ENCODE peak calls at places on chromosomes 3 and 15, in ten cellular contexts. Q is GM23248; I is upper lobe of right lung; U is CD8-positive, alpha-beta memory T cell; N is GM23338; P is tibial nerve; W is ovary; H is neuronal stem cell; D is keratinocyte; C is IMR-90. L is an unnamed sample.

GRCh38 chr3:77038928-77039605 is 832 bp upstream of the ROBO2 start:
- DNase-seq in Q (peak; percentile 32), I (no peak), U (no peak), N (peak; percentile 52), P (no peak), W (peak; percentile 39), H (peak; percentile 63), D (no peak), C (peak; percentile 11), L (no peak)

GRCh38 chr3:110806924-110807323 is 264.7 kb upstream of the NECTIN3 start:
- DNase-seq in Q (peak; percentile 41), I (no peak), U (no peak), N (no peak), P (no peak), W (no peak), H (no peak), D (no peak), C (peak; percentile 53), L (no peak)

GRCh38 chr3:95923496-95924210 is 890.7 kb upstream of the EPHA6 start:
- DNase-seq in Q (peak; percentile 96), I (no peak), U (no peak), N (no peak), P (peak; percentile 59), W (no peak), H (no peak), D (no peak), C (peak; percentile 94), L (no peak)

GRCh38 chr3:49092948-49093852 is 671 bp downstream of the QRICH1 start:
- DNase-seq in Q (peak; percentile 92), I (peak; percentile 91), U (peak; percentile 73), N (peak; percentile 94), P (peak; percentile 67), W (peak; percentile 90), H (peak; percentile 89), D (peak; percentile 45), C (peak; percentile 89), L (no peak)

GRCh38 chr15:67547836-67548531 is 5.5 kb downstream of the MAP2K5 start:
- DNase-seq in Q (peak; percentile 84), I (no peak), U (no peak), N (no peak), P (no peak), W (no peak), H (no peak), D (no peak), C (peak; percentile 73), L (no peak)

GRCh38 chr3:156670652-156671051 is 3.7 kb upstream of the TIPARP start:
- DNase-seq in Q (no peak), I (no peak), U (no peak), N (no peak), P (no peak), W (no peak), H (no peak), D (no peak), C (no peak), L (no peak)

GRCh38 chr3:107412376-107412775 is 35.1 kb downstream of the CCDC54 start:
- DNase-seq in Q (peak; percentile 84), I (no peak), U (no peak), N (no peak), P (no peak), W (no peak), H (no peak), D (no peak), C (peak; percentile 49), L (no peak)

GRCh38 chr3:180679178-180680096 is at the start of gene CCDC39:
- DNase-seq in Q (peak; percentile 66), I (peak; percentile 84), U (peak; percentile 13), N (peak; percentile 93), P (peak; percentile 40), W (peak; percentile 79), H (peak; percentile 84), D (peak; percentile 35), C (peak; percentile 49), L (no peak)

GRCh38 chr3:190387578-190388213 is at the start of gene CLDN16:
- DNase-seq in Q (no peak), I (no peak), U (no peak), N (peak; percentile 22), P (no peak), W (no peak), H (no peak), D (no peak), C (no peak), L (no peak)

GRCh38 chr3:38119802-38120689 is 16.9 kb downstream of the ACAA1 start:
- DNase-seq in Q (no peak), I (no peak), U (no peak), N (no peak), P (no peak), W (no peak), H (no peak), D (no peak), C (no peak), L (no peak)

GRCh38 chr15:68419301-68420175 is 12.4 kb downstream of the ITGA11 start:
- DNase-seq in Q (peak; percentile 57), I (no peak), U (no peak), N (no peak), P (no peak), W (no peak), H (no peak), D (no peak), C (no peak), L (no peak)

GRCh38 chr3:165158011-165158410 is 38.2 kb downstream of the SLITRK3 start:
- DNase-seq in Q (no peak), I (no peak), U (no peak), N (no peak), P (no peak), W (no peak), H (no peak), D (no peak), C (no peak), L (no peak)

GRCh38 chr15:96115642-96116041 is 214.9 kb upstream of the NR2F2 start:
- DNase-seq in Q (peak; percentile 63), I (no peak), U (no peak), N (no peak), P (no peak), W (no peak), H (no peak), D (no peak), C (peak; percentile 75), L (no peak)

GRCh38 chr15:43953402-43953801 is 126.6 kb downstream of the WDR76 start:
- DNase-seq in Q (no peak), I (no peak), U (no peak), N (no peak), P (no peak), W (no peak), H (no peak), D (no peak), C (no peak), L (no peak)

DNA sequence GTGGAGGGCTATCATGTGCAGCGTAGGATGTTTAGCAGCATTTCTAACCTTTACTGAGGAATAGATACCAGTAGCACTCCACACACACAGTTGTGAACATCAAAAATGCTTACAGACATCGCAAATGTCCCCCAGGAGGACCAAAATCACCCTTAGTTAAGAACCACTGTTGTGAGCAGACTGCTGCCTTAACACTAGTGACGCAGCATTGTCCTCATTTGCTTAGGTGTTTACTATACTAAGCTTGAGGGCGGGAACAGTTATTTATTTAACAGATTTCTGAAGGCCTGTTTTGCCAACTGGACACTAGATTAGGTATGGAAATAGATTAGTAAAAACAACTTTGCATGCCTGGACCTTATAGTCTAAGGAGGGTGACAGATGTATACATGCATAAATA is 2.3 kb downstream of the PPP2R3A start:
- DNase-seq in Q (no peak), I (no peak), U (no peak), N (no peak), P (no peak), W (no peak), H (no peak), D (no peak), C (no peak), L (no peak)
- H3K27ac ChIP-seq in Q (no peak overlapping the region), I (no peak overlapping the region), U (no peak overlapping the region), N (no peak overlapping the region), P (no peak overlapping the region), W (no peak overlapping the region), H (no peak overlapping the region), D (no peak overlapping the region), C (no peak overlapping the region), L (no peak overlapping the region)

DNA sequence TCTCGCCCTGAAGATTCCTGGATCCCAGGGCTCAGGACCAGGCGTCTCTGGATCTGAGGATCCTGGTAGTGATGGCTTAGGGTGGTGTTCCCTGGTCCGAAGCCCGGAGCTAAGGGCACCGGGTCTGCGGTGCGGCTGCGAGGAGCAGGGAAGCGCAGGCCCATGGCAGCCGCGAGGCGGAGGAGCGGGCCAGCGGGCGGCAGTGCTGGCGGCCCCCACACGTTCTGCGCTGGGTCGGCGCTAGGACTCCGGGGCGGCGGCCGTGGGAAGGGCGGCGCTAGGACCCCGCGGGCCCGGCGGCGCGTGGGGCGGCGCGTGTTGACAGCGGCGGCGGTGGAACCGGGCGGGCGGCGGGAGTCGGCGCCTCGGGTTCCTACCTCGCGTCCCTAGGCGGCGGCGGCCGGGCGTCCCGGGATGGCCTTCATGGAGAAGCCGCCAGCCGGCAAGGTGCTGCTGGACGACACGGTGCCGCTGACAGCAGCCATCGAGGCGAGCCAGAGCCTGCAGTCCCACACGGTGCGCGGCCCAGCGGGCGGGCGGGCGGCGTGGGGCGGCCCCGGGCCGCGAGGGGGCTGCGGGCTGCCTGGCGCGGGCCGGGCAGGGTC is at the start of gene PXK:
- DNase-seq in Q (peak; percentile 94), I (peak; percentile 92), U (peak; percentile 68), N (peak; percentile 84), P (peak; percentile 61), W (peak; percentile 85), H (peak; percentile 66), D (no peak), C (peak; percentile 70), L (peak; percentile 3)
- H3K27ac ChIP-seq in Q (peak within 1 kb of the TSS; percentile 99), I (peak within 1 kb of the TSS; percentile 60), U (peak within 1 kb of the TSS; percentile 3), N (no peak within 1 kb of the TSS), P (peak within 1 kb of the TSS; percentile 76), W (peak within 1 kb of the TSS; percentile 51), H (no peak within 1 kb of the TSS), D (peak within 1 kb of the TSS; percentile 51), C (peak within 1 kb of the TSS; percentile 93), L (peak within 1 kb of the TSS; percentile 75)

DNA sequence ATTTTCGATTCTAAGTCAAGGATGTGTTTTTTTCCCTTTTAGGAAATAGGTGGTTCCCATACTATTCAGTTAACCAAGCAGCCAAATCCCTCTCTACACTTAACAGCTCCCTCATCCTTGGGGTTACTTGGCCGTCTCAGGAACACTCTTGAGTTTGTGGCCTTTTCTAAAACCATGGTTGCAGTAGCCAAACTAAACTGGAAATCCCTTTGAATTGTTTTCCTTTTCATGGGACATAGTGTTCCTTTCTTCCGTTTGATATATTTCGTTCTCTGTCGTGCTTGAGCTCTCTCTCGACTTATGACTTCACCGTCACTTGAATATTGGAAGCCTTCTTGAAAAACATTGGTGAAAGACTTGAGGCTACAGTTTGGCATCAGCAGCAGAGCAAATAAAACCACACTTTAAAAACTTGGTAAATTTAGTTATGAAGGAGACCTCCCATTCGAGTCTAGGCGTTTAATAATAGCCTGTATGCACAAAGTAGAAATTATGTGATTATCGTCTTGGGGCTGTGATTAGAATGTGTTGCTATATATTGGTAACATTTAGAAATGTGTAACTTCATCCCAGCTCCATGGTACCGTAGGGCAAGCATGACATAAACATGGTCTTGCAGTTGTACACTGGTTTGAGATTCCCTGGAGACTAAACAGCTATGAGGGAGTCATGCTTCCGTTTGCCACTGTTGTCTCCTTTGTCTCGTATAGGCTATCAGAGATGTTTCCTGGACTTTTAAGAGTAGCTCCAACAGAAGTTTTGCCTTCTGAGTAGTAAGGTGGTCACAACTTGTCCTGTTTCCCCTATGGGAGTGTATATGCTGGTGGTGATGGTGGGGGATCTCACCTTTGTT is 122.3 kb downstream of the PTPRG start:
- DNase-seq in Q (no peak), I (no peak), U (no peak), N (no peak), P (peak; percentile 34), W (no peak), H (no peak), D (no peak), C (no peak), L (no peak)
- H3K27ac ChIP-seq in Q (no peak overlapping the region), I (no peak overlapping the region), U (no peak overlapping the region), N (no peak overlapping the region), P (no peak overlapping the region), W (no peak overlapping the region), H (no peak overlapping the region), D (peak overlapping the region; percentile 75), C (no peak overlapping the region), L (peak overlapping the region; percentile 11)

GRCh38 chr3:159775372-159775961 is 213.2 kb upstream of the IL12A start:
- DNase-seq in Q (peak; percentile 74), I (no peak), U (no peak), N (peak; percentile 62), P (no peak), W (peak; percentile 39), H (peak; percentile 27), D (no peak), C (peak; percentile 83), L (peak; percentile 1)
- H3K27ac ChIP-seq in Q (peak overlapping the region; percentile 39), I (no peak overlapping the region), U (no peak overlapping the region), N (peak overlapping the region; percentile 27), P (peak overlapping the region; percentile 15), W (no peak overlapping the region), H (peak overlapping the region; percentile 48), D (no peak overlapping the region), C (peak overlapping the region; percentile 65), L (peak overlapping the region; percentile 56)

L was measured in esophagus squamous epithelium.